ENCODE peak calls at places on chromosome 5, in four cellular contexts. I, K, H and T are unnamed samples.

GRCh38 chr5:68112658-68113057 is 102.9 kb upstream of the PIK3R1 start:
- DNase-seq in K (no peak), I (no peak), H (no peak), T (no peak)

GRCh38 chr5:9859798-9860197 is 229.6 kb upstream of the TAS2R1 start:
- DNase-seq in H (no peak), I (no peak), K (no peak), T (no peak)

GRCh38 chr5:112614986-112615385 is 122.7 kb upstream of the APC start:
- DNase-seq in K (no peak), H (no peak), I (no peak), T (no peak)

GRCh38 chr5:6480133-6481051 is 31.7 kb downstream of the UBE2QL1 start:
- DNase-seq in H (no peak), K (no peak), I (no peak), T (peak)

GRCh38 chr5:95730011-95730700 is 980 bp upstream of the RHOBTB3 start:
- DNase-seq in I (no peak), H (no peak), K (no peak), T (no peak)

GRCh38 chr5:164352695-164353094 is 847.3 kb downstream of the MAT2B start:
- DNase-seq in K (no peak), H (no peak), I (no peak), T (no peak)

GRCh38 chr5:160507181-160507811 is 85.6 kb downstream of the PTTG1 start:
- DNase-seq in H (no peak), I (no peak), K (no peak), T (peak)

GRCh38 chr5:15835514-15835913 is 335.5 kb downstream of the FBXL7 start:
- DNase-seq in H (no peak), I (no peak), K (no peak), T (no peak)

GRCh38 chr5:43420241-43420640 is 8.1 kb upstream of the CCL28 start:
- DNase-seq in H (no peak), K (no peak), I (no peak), T (no peak)

DNA sequence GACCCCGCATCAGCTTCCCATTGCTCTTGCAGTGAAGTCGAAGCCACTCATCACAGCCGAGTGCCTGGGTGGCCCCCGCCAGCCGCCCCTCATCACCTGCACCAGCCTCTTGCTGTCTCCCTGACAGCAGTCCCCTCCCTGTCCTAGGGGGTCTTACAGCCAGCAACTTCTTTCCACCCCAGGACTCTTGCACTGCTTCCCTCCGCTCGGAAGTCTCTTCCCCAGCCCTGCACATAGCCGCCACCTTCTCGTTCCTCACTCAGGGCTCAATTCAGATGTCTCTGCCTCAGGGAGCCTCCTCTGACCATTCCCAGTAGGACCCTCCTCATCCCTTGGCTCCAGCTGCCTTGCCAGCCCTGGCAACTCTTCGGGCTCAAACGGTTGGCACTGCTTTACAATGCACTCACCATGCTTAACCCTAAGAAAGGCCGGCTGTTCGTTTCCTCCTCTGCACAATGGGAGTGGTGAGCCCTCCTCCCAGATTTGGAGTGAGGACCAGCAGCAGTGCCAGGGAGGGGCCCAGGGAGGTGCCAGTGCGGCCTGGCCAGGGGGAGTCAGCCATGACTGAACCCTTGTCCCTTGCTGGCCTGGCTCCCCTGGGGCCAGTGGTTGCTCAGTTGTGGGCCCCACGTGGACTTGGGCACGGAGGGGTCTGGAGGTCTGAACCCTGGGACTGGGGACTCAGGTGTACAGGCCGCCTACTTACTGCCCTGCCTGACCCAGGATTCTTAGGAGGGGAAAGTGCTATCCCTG is 6.1 kb downstream of the TCF7 start:
- DNase-seq in H (no peak), K (no peak), I (no peak), T (no peak)
- TF ChIP-seq CTCF in H (no peak), K (no peak), I (no peak), T (no peak)

DNA sequence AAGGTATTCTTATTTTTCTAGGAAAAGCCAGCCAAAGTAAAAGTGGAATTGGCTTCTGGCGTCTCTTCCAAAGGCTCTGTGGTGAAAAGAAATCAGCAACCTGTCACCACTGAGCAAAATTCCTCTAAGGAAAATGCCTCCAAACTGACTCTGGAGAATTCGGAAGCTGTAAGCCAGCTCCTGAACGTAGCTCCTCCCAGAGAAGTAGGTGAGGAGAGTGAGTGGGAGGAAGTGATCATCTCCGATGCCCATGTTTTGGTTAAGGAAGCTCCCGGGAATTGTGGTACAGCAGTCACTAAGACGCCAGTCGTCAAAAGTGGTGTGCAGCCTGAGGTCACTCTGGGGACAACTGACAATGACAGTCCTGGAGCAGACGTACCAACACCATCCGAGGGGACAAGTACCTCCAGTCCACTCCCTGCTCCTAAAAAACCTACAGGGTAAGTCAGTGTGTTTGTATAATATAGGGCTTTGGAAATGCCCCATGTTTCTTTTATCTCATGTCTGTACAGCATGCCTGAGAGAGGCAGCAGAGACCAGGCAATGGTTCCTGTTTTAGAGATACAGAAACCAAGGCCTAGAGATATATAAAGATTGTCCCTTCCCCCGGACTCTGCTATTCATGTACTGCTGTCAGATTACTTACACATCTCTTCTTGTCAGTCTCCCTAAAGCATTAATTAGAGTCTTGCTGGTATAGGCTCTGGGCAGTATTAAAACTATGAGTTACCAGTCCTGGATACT is 23.9 kb downstream of the HMGXB3 start:
- DNase-seq in H (no peak), K (no peak), I (no peak), T (no peak)
- TF ChIP-seq CTCF in H (no peak), K (no peak), I (no peak), T (no peak)

DNA sequence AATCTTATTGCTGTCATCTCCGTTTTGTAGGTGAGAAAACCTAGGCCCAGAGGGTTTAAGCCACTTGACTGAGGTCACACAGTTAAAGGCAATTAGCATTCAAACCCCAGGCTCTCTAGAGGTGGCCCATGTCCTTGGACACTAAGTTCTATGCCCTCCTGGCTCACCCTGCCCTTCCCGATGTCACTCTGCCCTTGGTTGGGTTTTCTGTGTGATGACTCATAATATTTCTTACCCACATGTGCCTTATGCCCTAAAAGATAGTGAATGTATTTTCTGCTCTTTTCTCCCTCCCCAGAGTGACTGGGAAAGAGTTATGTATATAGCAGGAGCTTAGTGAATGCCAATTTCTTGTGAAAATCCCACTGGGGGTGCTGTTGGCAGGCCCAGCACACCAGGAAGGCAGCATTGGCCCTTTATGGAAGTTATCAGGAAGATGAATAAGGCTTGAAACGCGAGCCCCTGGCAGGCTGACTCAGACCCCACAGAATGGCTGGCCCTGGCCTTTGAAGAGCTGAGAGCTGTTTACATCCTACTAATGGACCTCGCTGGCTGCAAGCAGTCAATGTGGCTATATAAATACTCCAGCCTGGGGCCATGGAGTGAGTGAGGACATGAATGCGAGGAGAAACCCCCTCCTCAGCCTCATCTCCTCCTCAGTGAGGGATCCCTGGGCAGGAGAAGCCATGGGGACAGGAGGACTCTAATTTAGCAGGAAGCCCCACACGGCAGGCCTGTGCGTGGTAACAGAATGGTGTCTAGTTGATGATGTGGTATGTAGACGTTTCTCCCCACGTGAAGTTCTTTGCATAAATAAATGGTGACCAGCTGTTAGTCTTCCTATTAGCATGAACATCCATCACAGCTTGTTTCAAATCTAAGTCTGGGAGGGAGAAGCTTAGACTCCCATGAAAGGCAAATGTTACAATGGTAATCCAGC is 174.8 kb upstream of the PITX1 start:
- DNase-seq in I (no peak), H (peak), K (no peak), T (no peak)
- TF ChIP-seq CTCF in I (no peak), H (no peak), K (no peak), T (no peak)

GRCh38 chr5:40776658-40776977 is 20.9 kb upstream of the TTC33 start:
- DNase-seq in I (no peak), K (no peak), H (no peak), T (no peak)

GRCh38 chr5:40778133-40778532 is 20.0 kb downstream of the PRKAA1 start:
- DNase-seq in I (no peak), K (no peak), H (no peak), T (no peak)

GRCh38 chr5:40775085-40775845 is 19.5 kb upstream of the TTC33 start:
- DNase-seq in H (no peak), I (no peak), K (no peak), T (no peak)

GRCh38 chr5:40775846-40776657 is 20.3 kb upstream of the TTC33 start:
- DNase-seq in I (no peak), H (no peak), K (no peak), T (no peak)

DNA sequence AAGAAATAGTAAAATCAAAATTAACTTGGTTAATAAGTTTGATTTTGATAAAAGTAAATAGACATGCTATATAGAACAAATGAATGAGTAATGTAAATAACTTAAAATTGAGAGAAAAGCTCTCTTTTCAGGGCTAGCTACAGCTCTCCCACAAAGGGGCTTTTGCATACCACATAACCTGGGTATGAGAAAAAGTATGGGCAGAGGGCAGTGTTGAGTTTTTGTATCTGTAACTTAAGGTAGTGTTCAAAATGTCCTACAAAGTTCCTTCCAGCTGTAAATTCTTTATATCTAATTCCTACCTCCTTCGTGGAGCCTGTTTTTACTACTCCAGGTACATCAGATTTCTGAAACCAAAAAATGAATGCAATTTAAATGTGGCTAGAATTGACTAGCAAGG is 18.9 kb upstream of the TTC33 start:
- DNase-seq in H (no peak), K (no peak), I (no peak), T (no peak)
- TF ChIP-seq CTCF in H (no peak), K (no peak), I (no peak), T (no peak)

GRCh38 chr5:133526368-133526767 is 86.0 kb downstream of the FSTL4 start:
- DNase-seq in I (no peak), K (no peak), H (no peak), T (no peak)

GRCh38 chr5:133525048-133525447 is 87.3 kb downstream of the FSTL4 start:
- DNase-seq in K (no peak), H (no peak), I (no peak), T (no peak)

GRCh38 chr5:133523921-133524320 is 88.4 kb downstream of the FSTL4 start:
- DNase-seq in K (no peak), I (no peak), H (no peak), T (no peak)

GRCh38 chr5:133523013-133523658 is 89.2 kb downstream of the FSTL4 start:
- DNase-seq in H (no peak), I (no peak), K (no peak), T (no peak)

GRCh38 chr5:133524597-133524996 is 87.7 kb downstream of the FSTL4 start:
- DNase-seq in K (no peak), I (no peak), H (no peak), T (no peak)
- TF ChIP-seq CTCF in K (no peak), I (no peak), H (no peak), T (no peak)

GRCh38 chr5:31410089-31410488 is 121.8 kb downstream of the DROSHA start:
- DNase-seq in H (no peak), K (no peak), I (no peak), T (no peak)

GRCh38 chr5:31416547-31416946 is 115.3 kb downstream of the DROSHA start:
- DNase-seq in K (no peak), H (no peak), I (no peak), T (no peak)

GRCh38 chr5:31412324-31412723 is 119.6 kb downstream of the DROSHA start:
- DNase-seq in K (no peak), H (no peak), I (no peak), T (no peak)

GRCh38 chr5:31413030-31413812 is 118.7 kb downstream of the DROSHA start:
- DNase-seq in H (no peak), K (no peak), I (no peak), T (no peak)

DNA sequence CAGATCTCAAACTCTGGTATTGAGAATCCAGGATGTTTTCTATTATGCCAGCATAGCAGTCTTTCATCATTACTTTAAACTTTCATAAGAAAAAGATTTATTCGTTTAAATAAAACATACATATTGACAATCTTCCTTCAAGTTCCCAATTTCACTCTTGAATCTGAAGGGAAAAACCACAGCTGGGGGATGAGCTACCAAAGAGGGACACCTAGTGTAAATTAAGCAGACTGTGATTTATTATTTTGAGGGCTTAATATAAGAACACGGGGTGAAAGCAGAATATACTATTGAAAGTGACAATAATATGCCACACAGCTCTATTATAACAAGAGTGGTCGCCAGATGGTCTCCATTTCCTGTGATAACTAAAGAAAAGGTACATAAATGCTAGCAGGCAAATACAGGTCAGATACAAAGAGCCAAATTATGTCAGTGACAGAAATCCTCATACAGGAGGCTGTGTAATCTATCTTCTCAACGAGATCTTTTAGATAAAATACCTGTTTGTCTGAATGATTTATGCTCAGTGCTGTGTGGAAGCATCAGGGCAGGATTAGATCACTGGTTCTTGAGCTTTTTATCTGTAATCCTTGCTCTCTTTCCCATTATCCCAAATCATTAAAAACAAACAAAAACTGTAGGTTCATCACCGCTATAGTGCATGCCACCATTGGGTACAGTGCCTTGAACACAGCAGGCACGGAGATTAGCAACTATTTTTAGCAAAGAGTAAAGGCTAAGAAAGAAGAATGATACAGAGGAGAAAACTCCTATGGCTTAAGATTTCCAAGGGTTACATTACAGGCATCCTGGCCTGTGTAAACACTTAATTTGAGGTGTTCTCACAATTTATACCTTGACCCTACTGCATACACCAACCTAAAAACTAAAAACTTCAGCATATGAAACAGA is 116.6 kb downstream of the DROSHA start:
- DNase-seq in H (no peak), K (no peak), I (no peak), T (no peak)
- TF ChIP-seq CTCF in H (no peak), K (no peak), I (no peak), T (no peak)

GRCh38 chr5:148815578-148815977 is 10.8 kb upstream of the ADRB2 start:
- DNase-seq in K (no peak), I (no peak), H (no peak), T (no peak)

GRCh38 chr5:148816822-148817221 is 9.6 kb upstream of the ADRB2 start:
- DNase-seq in I (no peak), H (no peak), K (no peak), T (no peak)

GRCh38 chr5:148816357-148816756 is 10.1 kb upstream of the ADRB2 start:
- DNase-seq in K (no peak), I (no peak), H (no peak), T (no peak)

GRCh38 chr5:148817606-148818005 is 8.8 kb upstream of the ADRB2 start:
- DNase-seq in H (no peak), K (no peak), I (no peak), T (no peak)

DNA sequence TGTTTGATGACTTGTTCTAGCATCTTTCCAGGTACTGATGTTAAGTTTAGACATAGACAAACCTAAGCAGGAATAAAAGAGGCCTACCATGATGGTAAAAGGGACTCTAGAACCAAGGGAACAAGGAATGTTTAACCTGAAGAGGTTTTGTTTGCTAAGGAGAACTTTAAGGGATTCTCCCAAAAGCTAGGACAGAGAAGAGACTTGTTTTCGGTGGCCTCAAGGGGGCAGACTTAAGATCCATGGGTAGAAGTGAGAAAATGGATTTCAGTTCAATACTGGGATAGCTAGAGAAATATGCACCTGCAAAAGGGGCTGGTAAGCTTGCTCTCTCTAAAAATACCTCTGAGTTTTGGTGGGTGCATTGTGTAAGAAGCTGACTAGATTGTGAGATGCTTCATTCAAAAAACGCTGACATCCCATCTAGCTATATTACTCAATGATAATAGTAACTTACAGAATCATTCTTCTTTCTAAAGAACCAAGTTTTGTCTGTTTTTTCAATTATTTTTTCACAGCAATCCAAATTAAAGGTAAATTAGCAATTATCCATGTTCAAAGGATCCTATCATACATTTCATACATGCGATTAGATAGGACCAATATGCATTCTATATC is 5.5 kb upstream of the ADRB2 start:
- DNase-seq in H (no peak), I (no peak), K (no peak), T (no peak)
- TF ChIP-seq CTCF in H (peak), I (peak), K (peak), T (peak)

GRCh38 chr5:140734354-140734753 is 34.1 kb downstream of the ZMAT2 start:
- DNase-seq in H (no peak), K (no peak), I (no peak), T (no peak)
- TF ChIP-seq CTCF in H (no peak), K (peak), I (no peak), T (no peak)

GRCh38 chr5:82418608-82418950 is 140.4 kb upstream of the RPS23 start:
- DNase-seq in I (no peak), H (no peak), K (no peak), T (no peak)

GRCh38 chr5:82422751-82423181 is 144.6 kb upstream of the RPS23 start:
- DNase-seq in K (no peak), I (no peak), H (peak), T (no peak)

GRCh38 chr5:82422001-82422740 is 144.0 kb upstream of the RPS23 start:
- DNase-seq in K (no peak), H (no peak), I (no peak), T (no peak)

GRCh38 chr5:82419559-82420332 is 141.6 kb upstream of the RPS23 start:
- DNase-seq in K (no peak), H (no peak), I (no peak), T (no peak)

DNA sequence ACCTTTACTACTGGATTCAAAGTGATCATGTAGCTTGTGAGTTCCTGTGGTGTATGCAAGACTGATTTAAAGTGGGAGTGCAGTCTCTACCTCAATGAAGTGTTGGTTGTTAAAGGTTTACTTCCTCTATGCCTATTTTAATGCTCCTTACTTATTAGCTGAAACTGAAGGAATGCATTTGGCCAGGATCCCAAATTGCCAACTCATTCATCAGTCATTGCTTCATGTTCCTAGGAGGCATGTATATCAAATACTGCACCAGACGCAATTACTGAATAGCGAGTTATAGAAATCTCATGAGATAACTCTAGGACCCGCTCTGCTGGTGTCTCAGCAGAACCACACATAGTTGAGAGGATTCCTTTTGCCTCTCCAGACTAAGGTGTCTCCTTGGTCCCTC is 143.0 kb upstream of the RPS23 start:
- DNase-seq in K (no peak), I (no peak), H (no peak), T (no peak)
- TF ChIP-seq CTCF in K (no peak), I (no peak), H (no peak), T (no peak)